ENCODE peak calls at places on chromosome 16, in six cellular contexts. F is stimulated activated CD8-positive, alpha-beta memory T cell treated with anti-CD3 and anti-CD28 coated beads, Interleukin-7, amount 100 ng/mL, for 1 hour; H is nephron progenitor cell; D is activated CD8-positive, alpha-beta T cell treated with anti-CD3 and anti-CD28 coated beads, Interleukin-2, amount 10 ng/mL, durations not matched to agents 7 days and 5 days; I is heart right ventricle; E is adipocyte. T is an unnamed sample.

GRCh38 chr16:48117217-48118105 is 38.3 kb downstream of the ABCC12 start:
- DNase-seq in D (peak; percentile 62), H (peak; percentile 91), I (peak; percentile 29), F (no peak), E (peak; percentile 28), T (peak; percentile 95)

GRCh38 chr16:70481929-70482536 is 27.6 kb downstream of the FCSK start:
- DNase-seq in I (no peak), F (no peak), H (no peak), D (no peak), E (peak; percentile 66), T (peak; percentile 98)

GRCh38 chr16:700684-701584 is 4.7 kb downstream of the FBXL16 start:
- DNase-seq in H (peak; percentile 93), E (peak; percentile 64), D (peak; percentile 54), I (no peak), F (no peak), T (peak; percentile 99)

GRCh38 chr16:10876799-10877341 is at the start of gene CIITA:
- DNase-seq in E (peak; percentile 37), I (peak; percentile 73), H (no peak), F (peak; percentile 24), D (peak; percentile 84), T (peak; percentile 97)

GRCh38 chr16:86363836-86364618 is 146.3 kb upstream of the FOXF1 start:
- DNase-seq in I (no peak), E (no peak), F (no peak), H (peak; percentile 40), D (no peak), T (no peak)

GRCh38 chr16:82629441-82630027 is 2.8 kb downstream of the CDH13 start:
- DNase-seq in F (no peak), I (no peak), E (peak; percentile 74), H (no peak), D (no peak), T (peak; percentile 92)

GRCh38 chr16:64969221-64969620 is 152.6 kb downstream of the CDH11 start:
- DNase-seq in F (no peak), E (no peak), I (no peak), D (no peak), H (no peak), T (no peak)

GRCh38 chr16:19377864-19378263 is 39.8 kb upstream of the TMC5 start:
- DNase-seq in D (no peak), I (no peak), H (no peak), E (no peak), F (no peak), T (no peak)

GRCh38 chr16:69112285-69113129 is 7.1 kb downstream of the HAS3 start:
- DNase-seq in I (peak; percentile 45), H (peak; percentile 83), E (peak; percentile 44), D (peak; percentile 61), F (no peak), T (peak; percentile 96)

GRCh38 chr16:79843631-79844043 is 243.1 kb upstream of the MAF start:
- DNase-seq in F (no peak), I (no peak), H (no peak), E (no peak), D (no peak), T (no peak)

GRCh38 chr16:88681084-88681680 is 5.1 kb downstream of the SNAI3 start:
- DNase-seq in F (no peak), H (no peak), E (no peak), I (no peak), D (peak; percentile 68), T (no peak)

GRCh38 chr16:76956394-76956793 is 234.6 kb upstream of the MON1B start:
- DNase-seq in D (no peak), F (no peak), I (no peak), E (no peak), H (no peak), T (no peak)

GRCh38 chr16:86303787-86304685 is 206.3 kb upstream of the FOXF1 start:
- DNase-seq in E (no peak), H (peak; percentile 61), D (no peak), I (no peak), F (no peak), T (no peak)

GRCh38 chr16:68357923-68358322 is 47.1 kb downstream of the PRMT7 start:
- DNase-seq in D (no peak), E (no peak), I (no peak), F (no peak), H (no peak), T (peak; percentile 67)

GRCh38 chr16:84084570-84085270 is 32.0 kb downstream of the MBTPS1 start:
- DNase-seq in D (peak; percentile 84), I (peak; percentile 64), F (peak; percentile 29), E (peak; percentile 67), H (peak; percentile 64), T (peak; percentile 84)

GRCh38 chr16:83015871-83016270 is 389.1 kb downstream of the CDH13 start:
- DNase-seq in D (no peak), H (no peak), F (no peak), I (no peak), E (peak; percentile 42), T (no peak)

GRCh38 chr16:57380671-57381462 is 8.6 kb downstream of the CX3CL1 start:
- DNase-seq in H (no peak), F (no peak), I (no peak), D (no peak), E (no peak), T (peak; percentile 53)

GRCh38 chr16:1770328-1771071 is 843 bp downstream of the NME3 start:
- DNase-seq in H (peak; percentile 38), D (peak; percentile 47), E (no peak), F (no peak), I (peak; percentile 61), T (peak; percentile 99)

GRCh38 chr16:78252757-78253156 is 153.3 kb downstream of the WWOX start:
- DNase-seq in F (no peak), I (no peak), E (no peak), D (no peak), H (no peak), T (no peak)

GRCh38 chr16:74877706-74878105 is 103.1 kb upstream of the FA2H start:
- DNase-seq in F (no peak), H (no peak), I (no peak), D (no peak), E (no peak), T (no peak)

GRCh38 chr16:68084504-68085258 is 489 bp upstream of the NFATC3 start:
- DNase-seq in D (peak; percentile 93), E (peak; percentile 92), H (peak; percentile 84), I (peak; percentile 92), F (peak; percentile 68), T (peak; percentile 98)

GRCh38 chr16:1862394-1862793 is 9.6 kb downstream of the MEIOB start:
- DNase-seq in D (no peak), I (no peak), E (no peak), F (no peak), H (no peak), T (no peak)

GRCh38 chr16:8866884-8867482 is 1.8 kb downstream of the CARHSP1 start:
- DNase-seq in E (no peak), D (no peak), F (no peak), I (no peak), H (peak; percentile 36), T (no peak)

GRCh38 chr16:28168991-28169554 is 42.7 kb downstream of the XPO6 start:
- DNase-seq in H (no peak), E (no peak), I (no peak), F (no peak), D (peak; percentile 60), T (no peak)

GRCh38 chr16:30183961-30184429 is 593 bp downstream of the CORO1A start:
- DNase-seq in H (peak; percentile 5), I (peak; percentile 25), E (no peak), D (peak; percentile 94), F (no peak), T (peak; percentile 87)

GRCh38 chr16:88750854-88751253 is 34.2 kb downstream of the PIEZO1 start:
- DNase-seq in I (no peak), H (no peak), F (no peak), E (no peak), D (no peak), T (no peak)

GRCh38 chr16:58515125-58515870 is at the start of gene SETD6:
- DNase-seq in F (peak; percentile 47), D (peak; percentile 79), E (peak; percentile 96), I (peak; percentile 88), H (peak; percentile 94), T (peak; percentile 99)

GRCh38 chr16:84540194-84540593 is 35.7 kb upstream of the MEAK7 start:
- DNase-seq in I (no peak), F (no peak), E (no peak), D (no peak), H (no peak), T (no peak)

GRCh38 chr16:69444873-69445517 is 20.6 kb downstream of the CYB5B start:
- DNase-seq in E (peak; percentile 75), I (no peak), D (no peak), H (no peak), F (no peak), T (peak; percentile 44)

GRCh38 chr16:68190745-68191510 is 45.0 kb downstream of the ESRP2 start:
- DNase-seq in F (no peak), D (no peak), E (no peak), H (no peak), I (no peak), T (no peak)

GRCh38 chr16:60217787-60218186 is 1483.7 kb upstream of the GOT2 start:
- DNase-seq in F (no peak), D (no peak), I (no peak), H (no peak), E (no peak), T (no peak)

T was measured in osteoblast.